ENCODE peak calls at places on chromosomes 11 and 22, in four cellular contexts. One of them, this sample, is unnamed. For H3K9me1, the result is how much of the 10 kb centered on the place peaks cover.

GRCh38 chr11:119843760-119844330 is 114.8 kb upstream of the NECTIN1 start:
- DNase-seq in endothelial cell of umbilical vein: no peak
- DNase-seq in K562: peak
- DNase-seq in IMR-90: no peak
- DNase-seq in this sample: no peak

GRCh38 chr22:39293766-39294368 is 25.6 kb downstream of the RPL3 start:
- DNase-seq in K562: no peak
- DNase-seq in endothelial cell of umbilical vein: no peak
- DNase-seq in IMR-90: no peak
- DNase-seq in this sample: no peak

GRCh38 chr11:15665368-15665871 is 550.7 kb downstream of the INSC start:
- DNase-seq in K562: no peak
- DNase-seq in IMR-90: peak
- DNase-seq in endothelial cell of umbilical vein: no peak
- DNase-seq in this sample: no peak

GRCh38 chr22:49294656-49295464 is 532.8 kb downstream of the BRD1 start:
- DNase-seq in IMR-90: no peak
- DNase-seq in K562: no peak
- DNase-seq in endothelial cell of umbilical vein: no peak
- DNase-seq in this sample: no peak

GRCh38 chr22:23511627-23512347 is 68.3 kb downstream of the IGLL1 start:
- DNase-seq in endothelial cell of umbilical vein: no peak
- DNase-seq in K562: no peak
- DNase-seq in IMR-90: no peak
- DNase-seq in this sample: no peak

GRCh38 chr11:120513436-120514315 is 2.1 kb downstream of the GRIK4 start:
- DNase-seq in endothelial cell of umbilical vein: no peak
- DNase-seq in IMR-90: no peak
- DNase-seq in K562: no peak
- DNase-seq in this sample: no peak

GRCh38 chr11:34655335-34656008 is 34.6 kb downstream of the EHF start:
- DNase-seq in K562: no peak
- DNase-seq in IMR-90: peak
- DNase-seq in endothelial cell of umbilical vein: no peak
- DNase-seq in this sample: no peak

GRCh38 chr22:30648825-30649224 is 13.2 kb downstream of the SLC35E4 start:
- DNase-seq in endothelial cell of umbilical vein: no peak
- DNase-seq in IMR-90: no peak
- DNase-seq in K562: no peak
- DNase-seq in this sample: no peak

GRCh38 chr11:76756341-76756771 is 26.8 kb upstream of the TSKU start:
- DNase-seq in K562: no peak
- DNase-seq in endothelial cell of umbilical vein: no peak
- DNase-seq in IMR-90: no peak
- DNase-seq in this sample: no peak

GRCh38 chr22:49310354-49310753 is 517.3 kb downstream of the BRD1 start:
- DNase-seq in endothelial cell of umbilical vein: no peak
- DNase-seq in K562: no peak
- DNase-seq in IMR-90: no peak
- DNase-seq in this sample: no peak

GRCh38 chr22:24067587-24068376 is 56.7 kb downstream of the CABIN1 start:
- DNase-seq in endothelial cell of umbilical vein: no peak
- DNase-seq in IMR-90: no peak
- DNase-seq in K562: no peak
- DNase-seq in this sample: no peak

GRCh38 chr11:34161812-34162506 is 56.5 kb downstream of the NAT10 start:
- DNase-seq in endothelial cell of umbilical vein: no peak
- DNase-seq in IMR-90: peak
- DNase-seq in K562: peak
- DNase-seq in this sample: no peak

GRCh38 chr11:134712228-134713145 is 300.4 kb upstream of the B3GAT1 start:
- DNase-seq in IMR-90: no peak
- DNase-seq in K562: peak
- DNase-seq in endothelial cell of umbilical vein: no peak
- DNase-seq in this sample: no peak

GRCh38 chr11:19715373-19715772 is 2.7 kb downstream of the NAV2 start:
- DNase-seq in endothelial cell of umbilical vein: peak
- DNase-seq in IMR-90: peak
- DNase-seq in K562: no peak
- DNase-seq in this sample: no peak

GRCh38 chr11:102807921-102808320 is 10.0 kb upstream of the MMP1 start:
- DNase-seq in K562: peak
- DNase-seq in IMR-90: peak
- DNase-seq in endothelial cell of umbilical vein: peak
- DNase-seq in this sample: no peak

GRCh38 chr11:18836415-18836814 is 44.8 kb upstream of the PTPN5 start:
- DNase-seq in endothelial cell of umbilical vein: no peak
- DNase-seq in IMR-90: no peak
- DNase-seq in K562: no peak
- DNase-seq in this sample: no peak

GRCh38 chr11:92284107-92284506 is 59.5 kb downstream of the FAT3 start:
- DNase-seq in endothelial cell of umbilical vein: no peak
- DNase-seq in IMR-90: no peak
- DNase-seq in K562: no peak
- DNase-seq in this sample: no peak

GRCh38 chr11:103587951-103588788 is 448.3 kb upstream of the DDI1 start:
- DNase-seq in IMR-90: no peak
- DNase-seq in endothelial cell of umbilical vein: peak
- DNase-seq in K562: no peak
- DNase-seq in this sample: no peak

GRCh38 chr11:70398834-70399680 is 728 bp downstream of the CTTN start:
- DNase-seq in IMR-90: no peak
- DNase-seq in K562: no peak
- DNase-seq in endothelial cell of umbilical vein: no peak
- DNase-seq in this sample: no peak

GRCh38 chr11:76644591-76644990 is 26.0 kb downstream of the LRRC32 start:
- DNase-seq in IMR-90: no peak
- DNase-seq in K562: no peak
- DNase-seq in endothelial cell of umbilical vein: no peak
- DNase-seq in this sample: no peak

GRCh38 chr11:68471360-68472340 is 11.1 kb downstream of the PPP6R3 start:
- DNase-seq in endothelial cell of umbilical vein: no peak
- DNase-seq in IMR-90: peak
- DNase-seq in K562: no peak
- DNase-seq in this sample: no peak

GRCh38 chr11:45233121-45233803 is 52.9 kb downstream of the SYT13 start:
- DNase-seq in K562: peak
- DNase-seq in endothelial cell of umbilical vein: peak
- DNase-seq in IMR-90: peak
- DNase-seq in this sample: no peak

GRCh38 chr22:37254206-37254866 is 10.3 kb upstream of the RAC2 start:
- DNase-seq in endothelial cell of umbilical vein: peak
- DNase-seq in IMR-90: peak
- DNase-seq in K562: no peak
- DNase-seq in this sample: peak

GRCh38 chr11:10865837-10866270 is 8.0 kb upstream of the ZBED5 start:
- DNase-seq in IMR-90: no peak
- DNase-seq in K562: no peak
- DNase-seq in endothelial cell of umbilical vein: no peak
- DNase-seq in this sample: no peak

GRCh38 chr11:130427581-130428211 is 713 bp downstream of the ADAMTS8 start:
- DNase-seq in IMR-90: no peak
- DNase-seq in K562: no peak
- DNase-seq in endothelial cell of umbilical vein: no peak
- DNase-seq in this sample: no peak

GRCh38 chr22:45094826-45095225 is 68.9 kb upstream of the NUP50 start:
- DNase-seq in K562: no peak
- DNase-seq in IMR-90: no peak
- DNase-seq in endothelial cell of umbilical vein: no peak
- DNase-seq in this sample: no peak

GRCh38 chr11:43366597-43367121 is 7.9 kb downstream of the TTC17 start:
- DNase-seq in IMR-90: peak
- DNase-seq in endothelial cell of umbilical vein: no peak
- DNase-seq in K562: peak
- DNase-seq in this sample: no peak

GRCh38 chr11:2909145-2909914 is 19.9 kb downstream of the PHLDA2 start:
- DNase-seq in endothelial cell of umbilical vein: no peak
- DNase-seq in K562: no peak
- DNase-seq in IMR-90: no peak
- DNase-seq in this sample: no peak

GRCh38 chr22:49642331-49642730 is 185.3 kb downstream of the BRD1 start:
- DNase-seq in K562: no peak
- DNase-seq in IMR-90: no peak
- DNase-seq in endothelial cell of umbilical vein: peak
- DNase-seq in this sample: no peak

GRCh38 chr22:40183029-40183581 is 5.4 kb downstream of the TNRC6B start:
- DNase-seq in endothelial cell of umbilical vein: peak
- DNase-seq in IMR-90: peak
- DNase-seq in K562: no peak
- DNase-seq in this sample: no peak

GRCh38 chr11:105046898-105047579 is 1.9 kb upstream of the CARD16 start:
- DNase-seq in K562: no peak
- DNase-seq in endothelial cell of umbilical vein: peak
- DNase-seq in IMR-90: peak
- DNase-seq in this sample: no peak

DNA sequence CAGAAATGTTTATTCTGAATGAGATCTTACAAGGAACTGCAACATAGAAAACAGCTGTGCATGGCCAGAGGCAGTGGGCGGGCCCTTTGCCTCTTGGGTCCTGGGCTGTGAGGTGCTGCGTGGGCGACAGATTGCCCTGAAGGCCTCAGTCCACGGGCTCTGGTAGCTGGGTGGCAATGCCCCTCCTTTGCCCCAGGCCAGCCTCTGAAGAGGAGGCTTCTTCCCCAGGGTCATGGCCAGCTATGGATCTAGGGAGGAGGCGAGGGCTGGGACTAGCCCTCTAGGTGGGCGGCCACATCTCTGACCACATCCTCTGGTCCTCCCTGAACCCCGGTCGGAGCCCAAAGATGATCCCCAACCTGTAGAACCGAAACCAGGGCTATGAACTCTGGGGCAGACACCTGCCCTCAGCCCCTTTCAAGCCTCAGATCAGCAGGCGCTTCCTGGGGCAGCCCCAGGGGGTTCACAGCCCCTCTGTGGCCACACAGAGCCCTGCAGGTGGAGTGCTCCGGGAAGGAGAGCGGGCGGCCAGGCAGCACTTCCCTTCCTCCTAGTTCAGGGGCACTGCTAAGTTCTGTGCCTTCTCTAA is 6.6 kb upstream of the CDC42BPG start:
- DNase-seq in IMR-90: no peak
- DNase-seq in K562: no peak
- DNase-seq in endothelial cell of umbilical vein: no peak
- DNase-seq in this sample: no peak
- H3K9me1 ChIP-seq in IMR-90: under half
- H3K9me1 ChIP-seq in K562: under half
- H3K9me1 ChIP-seq in endothelial cell of umbilical vein: under half
- H3K9me1 ChIP-seq in this sample: under half

DNA sequence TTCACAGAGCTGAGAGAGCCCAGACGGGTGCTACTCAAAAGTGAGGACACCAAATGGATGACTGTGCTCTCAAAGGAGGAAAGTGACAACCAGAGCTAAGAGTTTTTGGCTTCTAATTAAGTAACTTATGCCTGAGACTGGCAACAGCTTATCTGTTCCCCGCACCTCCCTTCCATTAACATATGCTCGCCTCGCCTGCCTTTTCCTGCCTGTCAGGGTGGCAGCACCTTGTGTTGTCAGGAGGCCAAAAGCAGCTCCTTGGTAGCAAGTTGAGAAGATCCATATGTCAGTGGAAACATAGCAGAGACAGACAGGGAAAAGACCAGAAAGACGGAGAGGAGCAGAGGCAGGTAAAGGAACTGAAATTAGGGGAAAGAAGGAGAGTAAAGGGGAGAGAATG is 574.0 kb upstream of the KIRREL3 start:
- DNase-seq in IMR-90: no peak
- DNase-seq in K562: no peak
- DNase-seq in endothelial cell of umbilical vein: no peak
- DNase-seq in this sample: no peak
- H3K9me1 ChIP-seq in IMR-90: under half
- H3K9me1 ChIP-seq in K562: under half
- H3K9me1 ChIP-seq in endothelial cell of umbilical vein: under half
- H3K9me1 ChIP-seq in this sample: under half

GRCh38 chr11:61950035-61950547 is at the start of gene BEST1:
- DNase-seq in endothelial cell of umbilical vein: no peak
- DNase-seq in IMR-90: no peak
- DNase-seq in K562: no peak
- DNase-seq in this sample: no peak
- H3K9me1 ChIP-seq in endothelial cell of umbilical vein: under half
- H3K9me1 ChIP-seq in IMR-90: under half
- H3K9me1 ChIP-seq in K562: under half
- H3K9me1 ChIP-seq in this sample: under half

GRCh38 chr11:124799384-124800225 is 601 bp downstream of the MSANTD2 start:
- DNase-seq in K562: peak
- DNase-seq in IMR-90: peak
- DNase-seq in endothelial cell of umbilical vein: peak
- DNase-seq in this sample: no peak
- H3K9me1 ChIP-seq in K562: under half
- H3K9me1 ChIP-seq in IMR-90: under half
- H3K9me1 ChIP-seq in endothelial cell of umbilical vein: under half
- H3K9me1 ChIP-seq in this sample: under half

DNA sequence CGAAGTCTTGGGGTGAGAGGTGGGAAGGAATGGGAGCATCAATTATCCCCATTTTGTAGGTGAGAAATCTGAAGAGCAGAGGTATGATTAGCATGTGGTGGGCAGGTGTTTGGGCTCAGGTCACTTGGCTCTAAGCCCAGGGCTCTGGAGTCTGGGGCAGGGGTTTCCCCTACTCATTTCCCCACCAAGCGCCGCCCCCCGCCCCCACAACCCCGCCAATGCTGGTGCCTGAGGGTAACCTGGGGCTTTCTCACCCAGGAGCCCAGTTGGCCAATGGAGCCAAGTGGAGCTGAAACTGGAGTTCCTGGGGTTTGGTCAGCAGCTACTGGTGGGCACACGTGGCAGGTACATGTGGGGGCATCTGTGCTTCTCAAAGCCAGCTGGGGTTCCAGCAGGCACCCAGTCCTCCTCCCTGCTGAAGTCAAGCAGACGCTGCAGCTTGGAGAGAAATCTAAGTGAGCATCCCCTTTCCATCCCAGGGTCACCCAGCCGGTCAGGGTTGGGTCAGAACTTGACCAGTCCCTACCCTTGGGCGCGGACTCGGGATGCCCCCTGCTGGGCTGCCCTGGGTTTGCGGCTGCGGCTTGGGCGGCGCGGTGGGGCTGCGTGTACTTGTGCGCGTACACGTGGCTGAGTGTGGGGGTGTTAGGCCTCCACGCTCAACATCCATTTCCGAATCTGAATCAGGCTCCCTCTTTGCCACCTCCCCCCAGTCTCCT is 1.6 kb upstream of the CHRM1 start:
- DNase-seq in IMR-90: no peak
- DNase-seq in endothelial cell of umbilical vein: no peak
- DNase-seq in K562: peak
- DNase-seq in this sample: no peak
- H3K9me1 ChIP-seq in IMR-90: under half
- H3K9me1 ChIP-seq in endothelial cell of umbilical vein: under half
- H3K9me1 ChIP-seq in K562: under half
- H3K9me1 ChIP-seq in this sample: under half

GRCh38 chr11:47377571-47378010 is 756 bp downstream of the SPI1 start:
- DNase-seq in K562: no peak
- DNase-seq in endothelial cell of umbilical vein: no peak
- DNase-seq in IMR-90: no peak
- DNase-seq in this sample: no peak
- H3K9me1 ChIP-seq in K562: under half
- H3K9me1 ChIP-seq in endothelial cell of umbilical vein: under half
- H3K9me1 ChIP-seq in IMR-90: under half
- H3K9me1 ChIP-seq in this sample: under half

This sample was measured in keratinocyte.